ENCODE peak calls at places on chromosomes 11 and 22, in eight cellular contexts. O is upper lobe of right lung, K is WERI-Rb-1, T is cardiac muscle cell, E is heart right ventricle, Z is spleen, X is colonic mucosa, Q is RWPE1. C is an unnamed sample.

GRCh38 chr11:127683321-127683720 is 682.8 kb upstream of the KIRREL3 start:
- DNase-seq in O (no peak), E (no peak), Z (no peak), X (no peak), K (no peak), Q (no peak), T (no peak), C (no peak)

GRCh38 chr11:6194065-6194581 is 4.9 kb upstream of the OR52W1 start:
- DNase-seq in E (no peak), Z (no peak), O (no peak), T (no peak), Q (no peak), X (no peak), K (no peak), C (no peak)

GRCh38 chr11:679271-680207 is 15.5 kb downstream of the DEAF1 start:
- DNase-seq in E (no peak), Q (no peak), K (no peak), T (no peak), Z (no peak), X (no peak), O (no peak), C (no peak)

GRCh38 chr11:47289856-47290255 is 19.9 kb downstream of the MADD start:
- DNase-seq in T (no peak), O (no peak), Z (no peak), X (no peak), Q (no peak), E (no peak), K (no peak), C (no peak)

GRCh38 chr11:1650034-1650917 is 20.7 kb downstream of the KRTAP5-5 start:
- DNase-seq in Z (peak; percentile 59), K (no peak), O (no peak), T (no peak), X (no peak), E (no peak), Q (no peak), C (no peak)

GRCh38 chr11:35734669-35735068 is 72.1 kb downstream of the TRIM44 start:
- DNase-seq in K (no peak), Z (no peak), X (no peak), E (no peak), O (no peak), T (no peak), Q (no peak), C (no peak)

GRCh38 chr11:3644817-3645235 is at the start of gene ART1:
- DNase-seq in Z (no peak), E (peak; percentile 28), T (peak; percentile 5), K (no peak), Q (no peak), O (no peak), X (no peak), C (no peak)

GRCh38 chr11:21133244-21133643 is 463.9 kb downstream of the NELL1 start:
- DNase-seq in Z (no peak), T (no peak), K (no peak), O (no peak), Q (no peak), X (no peak), E (no peak), C (no peak)

GRCh38 chr22:42716221-42716620 is 4.4 kb downstream of the A4GALT start:
- DNase-seq in Z (no peak), T (no peak), O (no peak), K (no peak), X (no peak), E (no peak), Q (no peak), C (no peak)

GRCh38 chr11:75797796-75798195 is 17.2 kb upstream of the UVRAG start:
- DNase-seq in O (no peak), T (peak; percentile 18), Z (peak; percentile 46), K (no peak), E (no peak), X (no peak), Q (no peak), C (no peak)

GRCh38 chr22:41779889-41780505 is 20.5 kb upstream of the CCDC134 start:
- DNase-seq in X (no peak), Z (peak; percentile 38), O (no peak), K (peak; percentile 53), Q (no peak), T (no peak), E (no peak), C (no peak)

GRCh38 chr22:22374163-22374562 is 129.6 kb downstream of the VPREB1 start:
- DNase-seq in Z (no peak), X (no peak), O (no peak), T (no peak), E (no peak), Q (no peak), K (no peak), C (no peak)

GRCh38 chr22:22376352-22376706 is 131.7 kb downstream of the VPREB1 start:
- DNase-seq in E (no peak), Z (no peak), T (no peak), X (no peak), K (no peak), Q (no peak), O (no peak), C (no peak)

GRCh38 chr22:22372063-22372462 is 127.5 kb downstream of the VPREB1 start:
- DNase-seq in K (no peak), O (no peak), Z (no peak), T (no peak), X (no peak), Q (no peak), E (no peak), C (no peak)

GRCh38 chr22:22375586-22376351 is 131.2 kb downstream of the VPREB1 start:
- DNase-seq in T (no peak), Z (no peak), K (no peak), O (no peak), Q (no peak), E (no peak), X (no peak), C (no peak)

DNA sequence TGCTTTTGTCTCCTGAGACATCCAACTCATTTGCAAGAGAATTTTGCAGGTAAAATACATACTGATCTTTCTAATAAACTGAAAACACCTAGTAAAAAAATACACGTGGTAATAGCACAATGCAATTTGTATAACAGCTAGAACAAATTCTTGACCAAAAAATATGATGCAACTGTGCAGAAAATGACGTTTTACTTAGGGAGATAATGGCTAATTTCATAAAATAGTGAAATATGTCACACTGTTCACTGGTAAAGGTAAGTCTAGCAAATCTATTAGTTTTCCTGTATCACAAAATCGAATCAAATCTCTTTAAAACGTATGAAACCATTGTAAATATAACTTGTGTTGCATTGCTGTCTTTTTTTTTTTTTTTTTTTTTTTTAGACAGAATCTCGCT is 130.0 kb downstream of the VPREB1 start:
- DNase-seq in Q (no peak), K (no peak), Z (no peak), E (no peak), X (no peak), T (no peak), O (no peak), C (no peak)
- H3K27ac ChIP-seq in Q (no peak overlapping the region), K (no peak overlapping the region), Z (no peak overlapping the region), E (no peak overlapping the region), X (no peak overlapping the region), T (no peak overlapping the region), O (no peak overlapping the region), C (no peak overlapping the region)

DNA sequence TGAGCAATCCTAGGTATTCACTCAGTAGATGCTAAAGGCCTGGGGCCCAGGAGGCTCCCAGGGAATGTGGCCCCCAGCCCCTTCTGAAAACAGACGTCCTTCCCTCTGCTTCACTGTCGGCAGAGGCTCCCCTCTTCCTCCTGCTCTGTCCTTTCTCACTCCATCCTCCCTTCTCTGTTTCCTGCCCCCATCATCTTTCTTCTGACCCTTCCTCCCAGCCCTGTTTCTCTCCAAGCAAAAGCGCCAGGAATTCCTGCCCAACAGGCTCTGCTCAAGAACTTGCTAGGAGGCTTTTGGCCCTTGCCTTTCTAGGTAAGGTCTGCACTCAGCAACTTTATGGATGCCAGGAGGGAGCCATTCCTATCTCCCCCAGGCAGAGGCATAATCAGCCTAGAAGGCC is 300.5 kb downstream of the NTM start:
- DNase-seq in Q (no peak), K (no peak), O (no peak), X (no peak), T (no peak), Z (no peak), E (no peak), C (no peak)
- TF ChIP-seq CTCF in Q (no peak), K (no peak), O (no peak), X (no peak), T (no peak), Z (no peak), E (no peak), C (no peak)

GRCh38 chr11:80593981-80594380 is 1153.2 kb upstream of the TENM4 start:
- DNase-seq in X (peak; percentile 61), Q (peak; percentile 55), E (no peak), T (peak; percentile 79), K (no peak), O (no peak), Z (no peak), C (no peak)
- H3K27ac ChIP-seq in X (no peak overlapping the region), Q (no peak overlapping the region), E (no peak overlapping the region), T (no peak overlapping the region), K (no peak overlapping the region), O (no peak overlapping the region), Z (no peak overlapping the region), C (no peak overlapping the region)

DNA sequence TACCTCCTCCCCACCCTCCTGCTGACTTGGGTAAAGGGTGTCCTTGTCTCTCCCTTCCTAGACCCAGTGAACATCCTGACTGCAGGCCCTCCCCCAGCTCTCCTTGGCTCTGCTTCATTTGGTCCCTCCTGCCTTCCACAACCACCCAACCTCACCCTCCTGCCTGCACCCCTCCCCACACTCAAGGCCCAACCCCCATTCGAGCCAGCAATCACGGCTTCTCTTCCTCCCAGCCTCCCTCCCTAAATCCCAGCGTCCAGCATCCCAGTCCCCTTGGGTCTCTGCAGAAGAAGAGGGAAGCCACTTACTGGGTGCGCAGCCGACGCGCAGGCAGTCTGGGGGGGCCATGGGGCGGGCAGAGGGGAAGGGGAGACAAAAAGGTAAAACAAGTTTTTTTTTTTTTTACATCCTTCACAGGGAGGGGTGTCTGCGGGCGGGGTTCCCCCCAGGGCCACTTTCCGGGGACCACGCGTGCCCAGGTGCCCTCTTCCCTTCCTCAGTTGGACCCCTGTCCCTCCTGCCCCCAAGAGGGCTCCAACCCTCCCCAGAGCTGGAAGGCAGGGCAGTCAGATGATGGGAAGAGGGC is 62.5 kb downstream of the SLC22A12 start:
- DNase-seq in E (no peak), T (no peak), Q (no peak), K (no peak), X (no peak), O (no peak), Z (no peak), C (no peak)
- TF ChIP-seq CTCF in E (no peak), T (no peak), Q (no peak), K (no peak), X (no peak), O (no peak), Z (no peak), C (no peak)

GRCh38 chr11:72720806-72721205 is 31.4 kb downstream of the ARAP1 start:
- DNase-seq in E (no peak), Q (no peak), X (no peak), O (peak; percentile 68), T (no peak), K (no peak), Z (no peak), C (no peak)
- H3K27ac ChIP-seq in E (peak overlapping the region; percentile 87), Q (peak overlapping the region; percentile 97), X (peak overlapping the region; percentile 86), O (peak overlapping the region; percentile 91), T (peak overlapping the region; percentile 88), K (no peak overlapping the region), Z (peak overlapping the region; percentile 93), C (peak overlapping the region; percentile 72)

C was measured in CD4-positive, alpha-beta T cell.